ENCODE peak calls at places on chromosomes 3 and 15, in six cellular contexts. K is GM06990, N is AG09309, X is GM10248, F is breast epithelium, C is nephron progenitor cell. E is an unnamed sample.

GRCh38 chr3:53841296-53841695 is 4.9 kb downstream of the CHDH start:
- DNase-seq in N (no peak), K (no peak), C (no peak), F (no peak), X (no peak), E (no peak)

GRCh38 chr3:192899540-192899982 is 18.1 kb downstream of the MB21D2 start:
- DNase-seq in C (no peak), K (peak; percentile 43), N (peak; percentile 69), F (no peak), X (no peak), E (no peak)

GRCh38 chr15:90188914-90189748 is 12.0 kb upstream of the SEMA4B start:
- DNase-seq in X (no peak), K (no peak), C (no peak), F (no peak), N (no peak), E (no peak)

GRCh38 chr3:101950510-101950909 is 101.2 kb downstream of the NFKBIZ start:
- DNase-seq in X (peak; percentile 24), N (peak; percentile 99), F (no peak), K (no peak), C (no peak), E (no peak)

GRCh38 chr15:45457215-45457614 is 65.3 kb downstream of the SLC30A4 start:
- DNase-seq in C (no peak), K (no peak), X (peak; percentile 42), F (no peak), N (no peak), E (no peak)

GRCh38 chr3:195853930-195854478 is 42.3 kb upstream of the MUC4 start:
- DNase-seq in K (no peak), N (no peak), C (no peak), X (no peak), F (no peak), E (no peak)

GRCh38 chr15:48965972-48966371 is 2.3 kb upstream of the SHC4 start:
- DNase-seq in X (peak; percentile 45), N (no peak), C (no peak), K (no peak), F (no peak), E (peak; percentile 56)

GRCh38 chr3:52299247-52299657 is 11.6 kb downstream of the GLYCTK start:
- DNase-seq in F (no peak), K (no peak), C (no peak), X (no peak), N (no peak), E (no peak)

GRCh38 chr3:100492810-100493140 is 356 bp downstream of the TMEM45A start:
- DNase-seq in X (no peak), N (peak; percentile 23), F (no peak), K (no peak), C (no peak), E (peak; percentile 39)

GRCh38 chr3:4416961-4417360 is 50.1 kb downstream of the SUMF1 start:
- DNase-seq in F (peak; percentile 78), C (no peak), X (no peak), N (peak; percentile 73), K (no peak), E (no peak)

GRCh38 chr3:162489853-162490252 is 993.2 kb downstream of the OTOL1 start:
- DNase-seq in K (no peak), F (no peak), X (no peak), C (no peak), N (no peak), E (no peak)

GRCh38 chr3:25151497-25151896 is 276.6 kb upstream of the RARB start:
- DNase-seq in N (no peak), F (no peak), K (no peak), X (no peak), C (no peak), E (no peak)

GRCh38 chr3:111080357-111080937 is 8.8 kb downstream of the NECTIN3 start:
- DNase-seq in K (no peak), X (no peak), C (no peak), F (no peak), N (no peak), E (no peak)

GRCh38 chr3:124731760-124732159 is 1.5 kb downstream of the UMPS start:
- DNase-seq in X (no peak), N (no peak), C (no peak), F (no peak), K (no peak), E (no peak)

GRCh38 chr3:34483290-34483887 is 685.0 kb downstream of the PDCD6IP start:
- DNase-seq in N (no peak), C (no peak), X (no peak), K (no peak), F (no peak), E (no peak)

GRCh38 chr3:9067352-9067975 is 104.2 kb upstream of the RAD18 start:
- DNase-seq in N (peak; percentile 27), C (peak; percentile 45), K (no peak), X (peak; percentile 64), F (no peak), E (peak; percentile 68)

GRCh38 chr3:10583798-10584708 is 78.7 kb upstream of the ATP2B2 start:
- DNase-seq in C (no peak), X (no peak), F (no peak), K (no peak), N (no peak), E (no peak)

GRCh38 chr3:33355611-33356010 is 78.4 kb downstream of the FBXL2 start:
- DNase-seq in F (no peak), C (no peak), K (no peak), N (peak; percentile 14), X (no peak), E (no peak)

GRCh38 chr3:46674031-46674592 is 19.4 kb downstream of the ALS2CL start:
- DNase-seq in C (no peak), F (no peak), N (no peak), X (no peak), K (no peak), E (no peak)

GRCh38 chr3:57787867-57788623 is 31.9 kb downstream of the SLMAP start:
- DNase-seq in C (no peak), X (peak; percentile 78), F (no peak), K (peak; percentile 56), N (no peak), E (peak; percentile 74)

GRCh38 chr15:70200511-70200991 is 102.8 kb upstream of the TLE3 start:
- DNase-seq in X (no peak), F (no peak), N (no peak), C (no peak), K (no peak), E (no peak)

GRCh38 chr15:50058231-50058630 is 60.8 kb downstream of the ATP8B4 start:
- DNase-seq in F (no peak), K (no peak), N (no peak), X (no peak), C (no peak), E (no peak)

GRCh38 chr3:136979684-136980083 is 21.9 kb downstream of the IL20RB start:
- DNase-seq in X (no peak), K (no peak), N (no peak), F (no peak), C (no peak), E (no peak)

GRCh38 chr3:196016485-196016884 is 65.4 kb downstream of the TFRC start:
- DNase-seq in K (no peak), C (no peak), X (no peak), F (no peak), N (peak; percentile 18), E (no peak)

GRCh38 chr3:56547486-56547885 is 9.5 kb upstream of the CCDC66 start:
- DNase-seq in F (no peak), N (no peak), K (no peak), X (no peak), C (no peak), E (no peak)

GRCh38 chr3:62954579-62954978 is 79.4 kb upstream of the CADPS start:
- DNase-seq in K (no peak), N (no peak), F (no peak), C (no peak), X (no peak), E (no peak)
- TF ChIP-seq CTCF in K (no peak), N (no peak), F (no peak), C (no peak), X (no peak), E (no peak)

DNA sequence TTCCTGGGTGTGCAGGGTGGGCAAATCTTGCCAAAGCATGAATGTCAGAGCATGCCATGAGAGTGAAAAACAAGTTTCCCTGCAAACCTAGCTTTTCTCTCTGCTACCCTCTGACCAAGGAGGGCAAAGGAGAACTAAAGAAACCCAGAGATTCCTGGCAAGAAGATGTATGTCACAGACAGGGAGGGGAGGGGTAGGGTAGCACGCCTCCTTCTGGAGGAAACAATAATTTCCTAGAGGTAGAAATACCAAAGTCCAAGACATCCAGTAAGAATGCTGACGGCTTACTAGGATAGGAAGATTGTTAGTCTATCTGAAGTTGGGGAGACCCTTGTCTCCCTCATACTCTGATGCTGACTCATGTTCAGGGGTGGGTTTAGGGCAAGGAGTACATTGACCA is 203.9 kb downstream of the NR1D2 start:
- DNase-seq in C (peak; percentile 6), X (no peak), K (no peak), F (no peak), N (no peak), E (no peak)
- TF ChIP-seq CTCF in C (peak; percentile 31), X (no peak), K (peak; percentile 42), F (no peak), N (no peak), E (no peak)

DNA sequence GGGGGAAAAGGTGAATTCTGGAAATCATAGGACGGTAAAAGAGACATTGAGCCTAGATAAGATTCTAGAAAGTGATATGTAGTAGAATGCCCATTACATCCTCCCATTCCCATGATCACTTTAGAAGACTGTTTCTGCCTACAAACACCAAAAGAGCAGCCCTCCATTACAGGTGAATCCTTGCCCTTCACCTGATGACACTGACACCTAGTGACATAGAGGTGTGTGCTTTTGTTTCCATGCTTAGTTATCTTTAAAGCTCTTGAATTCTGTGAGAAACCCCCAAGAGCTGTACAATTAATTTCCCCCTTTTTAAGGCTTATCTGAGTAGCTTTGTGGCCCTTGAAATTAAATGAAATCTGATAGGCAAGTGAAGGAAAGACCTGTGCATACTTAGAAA is 8.3 kb upstream of the BBX start:
- DNase-seq in C (no peak), F (no peak), X (no peak), N (no peak), K (no peak), E (no peak)
- TF ChIP-seq CTCF in C (no peak), F (no peak), X (no peak), N (no peak), K (no peak), E (no peak)

GRCh38 chr15:65087411-65087810 is 10.9 kb downstream of the KBTBD13 start:
- DNase-seq in C (no peak), X (no peak), K (no peak), F (no peak), N (no peak), E (no peak)

GRCh38 chr15:65085207-65085753 is 8.7 kb downstream of the KBTBD13 start:
- DNase-seq in C (no peak), F (no peak), X (no peak), K (no peak), N (no peak), E (no peak)

GRCh38 chr15:65085990-65086679 is 9.6 kb downstream of the KBTBD13 start:
- DNase-seq in F (no peak), X (peak; percentile 53), N (no peak), K (no peak), C (peak; percentile 58), E (no peak)

GRCh38 chr15:65087873-65088642 is 11.5 kb downstream of the KBTBD13 start:
- DNase-seq in X (no peak), C (no peak), F (no peak), N (no peak), K (no peak), E (no peak)

DNA sequence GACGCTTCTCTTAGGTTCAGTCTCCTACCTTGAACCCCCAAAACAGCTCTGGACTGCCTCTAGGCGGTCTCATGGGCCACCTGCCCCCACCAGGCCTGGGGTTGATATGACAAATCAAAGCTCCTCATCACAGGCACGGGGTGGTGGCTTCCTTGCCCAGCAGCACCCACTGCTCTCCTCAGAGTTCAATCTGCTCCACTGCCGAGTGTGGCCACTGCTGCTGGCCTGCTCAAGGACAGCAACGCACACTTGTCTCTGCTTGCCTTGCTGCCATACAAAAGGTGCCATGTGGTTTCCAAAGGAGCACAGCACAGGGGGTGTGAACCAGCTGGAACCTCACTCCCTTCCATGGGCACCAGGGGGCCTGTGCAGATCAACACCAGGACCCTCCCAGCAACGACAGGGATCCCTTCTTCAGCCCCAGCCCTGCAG is 10.2 kb downstream of the KBTBD13 start:
- DNase-seq in N (no peak), X (no peak), K (no peak), F (no peak), C (no peak), E (no peak)
- TF ChIP-seq CTCF in N (no peak), X (no peak), K (no peak), F (no peak), C (peak; percentile 4), E (no peak)